ENCODE peak calls at places on chromosomes 5 and 9, in six cellular contexts. Y is HCT116, X is Peyer's patch, F is PC-3, J is psoas muscle, V is GM23338. O is an unnamed sample.

GRCh38 chr9:4985376-4986266 is 549 bp downstream of the JAK2 start:
- DNase-seq in Y (peak; percentile 4), X (peak; percentile 72), F (peak; percentile 49), J (peak; percentile 60), V (peak; percentile 67), O (peak; percentile 37)

GRCh38 chr5:108730617-108731340 is 16.9 kb upstream of the FER start:
- DNase-seq in Y (no peak), X (no peak), F (no peak), J (no peak), V (no peak), O (no peak)

GRCh38 chr9:6896562-6896961 is 138.8 kb downstream of the KDM4C start:
- DNase-seq in Y (no peak), X (no peak), F (peak; percentile 39), J (no peak), V (no peak), O (no peak)

GRCh38 chr9:79129865-79130480 is 441.8 kb upstream of the TLE4 start:
- DNase-seq in Y (peak; percentile 7), X (no peak), F (peak; percentile 66), J (peak; percentile 57), V (peak; percentile 48), O (peak; percentile 57)

GRCh38 chr5:124692324-124692723 is 54.1 kb downstream of the ZNF608 start:
- DNase-seq in Y (no peak), X (no peak), F (no peak), J (no peak), V (no peak), O (no peak)

GRCh38 chr9:91001146-91001611 is 199.6 kb downstream of the SYK start:
- DNase-seq in Y (peak; percentile 85), X (no peak), F (peak; percentile 91), J (no peak), V (no peak), O (peak; percentile 24)

GRCh38 chr9:132214027-132214622 is 52.3 kb downstream of the NTNG2 start:
- DNase-seq in Y (peak; percentile 22), X (no peak), F (peak; percentile 70), J (peak; percentile 85), V (peak; percentile 85), O (peak; percentile 86)

GRCh38 chr5:501833-502184 is 22.4 kb downstream of the SLC9A3 start:
- DNase-seq in Y (no peak), X (no peak), F (no peak), J (no peak), V (no peak), O (no peak)

GRCh38 chr5:61409568-61409967 is 77.5 kb downstream of the ZSWIM6 start:
- DNase-seq in Y (peak; percentile 79), X (no peak), F (peak; percentile 87), J (no peak), V (no peak), O (peak; percentile 51)

GRCh38 chr9:111482656-111483418 is 1.3 kb downstream of the ECPAS start:
- DNase-seq in Y (no peak), X (peak; percentile 85), F (peak; percentile 41), J (peak; percentile 91), V (peak; percentile 80), O (peak; percentile 90)

GRCh38 chr9:36276840-36277239 is 18.6 kb upstream of the GNE start:
- DNase-seq in Y (no peak), X (no peak), F (no peak), J (no peak), V (peak; percentile 20), O (peak; percentile 93)

GRCh38 chr9:130362691-130363090 is 82.1 kb upstream of the ASS1 start:
- DNase-seq in Y (no peak), X (no peak), F (no peak), J (no peak), V (no peak), O (no peak)

GRCh38 chr5:68528877-68529276 is 313.3 kb downstream of the PIK3R1 start:
- DNase-seq in Y (no peak), X (no peak), F (no peak), J (no peak), V (no peak), O (no peak)

GRCh38 chr9:118563677-118564076 is 805.6 kb downstream of the BRINP1 start:
- DNase-seq in Y (no peak), X (no peak), F (no peak), J (no peak), V (no peak), O (no peak)

GRCh38 chr9:116437411-116438370 is 249.4 kb upstream of the TRIM32 start:
- DNase-seq in Y (no peak), X (no peak), F (no peak), J (no peak), V (no peak), O (no peak)

GRCh38 chr9:134768332-134769083 is 112.1 kb upstream of the FCN2 start:
- DNase-seq in Y (no peak), X (no peak), F (no peak), J (peak; percentile 82), V (no peak), O (no peak)

GRCh38 chr5:59007460-59008063 is 424.7 kb downstream of the RAB3C start:
- DNase-seq in Y (peak; percentile 10), X (no peak), F (peak; percentile 55), J (no peak), V (peak; percentile 64), O (no peak)

GRCh38 chr9:111195779-111196178 is 134.2 kb downstream of the OR2K2 start:
- DNase-seq in Y (no peak), X (no peak), F (no peak), J (no peak), V (no peak), O (no peak)

GRCh38 chr9:107213561-107214028 is 69.5 kb upstream of the RAD23B start:
- DNase-seq in Y (peak; percentile 96), X (no peak), F (peak; percentile 70), J (no peak), V (no peak), O (peak; percentile 14)

GRCh38 chr5:89601880-89602279 is 718.9 kb upstream of the MEF2C start:
- DNase-seq in Y (no peak), X (no peak), F (no peak), J (no peak), V (no peak), O (no peak)

GRCh38 chr9:76603448-76603895 is 144.5 kb downstream of the GCNT1 start:
- DNase-seq in Y (no peak), X (no peak), F (no peak), J (no peak), V (no peak), O (no peak)

GRCh38 chr5:172932313-172933017 is 26.8 kb upstream of the RPL26L1 start:
- DNase-seq in Y (peak; percentile 10), X (peak; percentile 85), F (peak; percentile 70), J (peak; percentile 89), V (peak; percentile 79), O (peak; percentile 54)

GRCh38 chr5:40906351-40906751 is 2.9 kb upstream of the C7 start:
- DNase-seq in Y (no peak), X (no peak), F (peak; percentile 78), J (no peak), V (no peak), O (peak; percentile 53)

GRCh38 chr5:37869221-37869620 is 29.4 kb upstream of the GDNF start:
- DNase-seq in Y (no peak), X (no peak), F (no peak), J (no peak), V (no peak), O (no peak)

GRCh38 chr5:157225463-157226422 is 40.2 kb upstream of the CYFIP2 start:
- DNase-seq in Y (no peak), X (no peak), F (no peak), J (no peak), V (no peak), O (no peak)

GRCh38 chr5:119393746-119394145 is 37.9 kb downstream of the TNFAIP8 start:
- DNase-seq in Y (no peak), X (no peak), F (peak; percentile 51), J (no peak), V (no peak), O (no peak)

GRCh38 chr5:181114844-181115778 is 15.9 kb downstream of the OR2V1 start:
- DNase-seq in Y (no peak), X (no peak), F (peak; percentile 82), J (no peak), V (peak; percentile 68), O (no peak)

GRCh38 chr9:97601228-97601898 is 31.8 kb downstream of the TSTD2 start:
- DNase-seq in Y (no peak), X (no peak), F (no peak), J (peak; percentile 84), V (no peak), O (no peak)
- H3K27ac ChIP-seq in Y (no peak overlapping the region), X (no peak overlapping the region), F (no peak overlapping the region), J (peak overlapping the region; percentile 89), V (no peak overlapping the region), O (no peak overlapping the region)

GRCh38 chr9:113464672-113465271 is 1.2 kb downstream of the RGS3 start:
- DNase-seq in Y (no peak), X (no peak), F (no peak), J (no peak), V (no peak), O (no peak)

GRCh38 chr9:113461943-113462342 is 1.6 kb upstream of the RGS3 start:
- DNase-seq in Y (no peak), X (no peak), F (no peak), J (no peak), V (no peak), O (no peak)

GRCh38 chr9:113462781-113463286 is 693 bp upstream of the RGS3 start:
- DNase-seq in Y (no peak), X (no peak), F (no peak), J (no peak), V (no peak), O (no peak)

GRCh38 chr9:113464286-113464660 is 746 bp downstream of the RGS3 start:
- DNase-seq in Y (no peak), X (no peak), F (no peak), J (no peak), V (no peak), O (no peak)

GRCh38 chr9:113463418-113464285 is at the start of gene RGS3:
- DNase-seq in Y (peak; percentile 42), X (peak; percentile 85), F (peak; percentile 79), J (peak; percentile 77), V (peak; percentile 96), O (no peak)
- H3K27ac ChIP-seq in Y (peak within 1 kb of the TSS; percentile 66), X (no peak within 1 kb of the TSS), F (no peak within 1 kb of the TSS), J (peak within 1 kb of the TSS; percentile 81), V (no peak within 1 kb of the TSS), O (no peak within 1 kb of the TSS)

DNA sequence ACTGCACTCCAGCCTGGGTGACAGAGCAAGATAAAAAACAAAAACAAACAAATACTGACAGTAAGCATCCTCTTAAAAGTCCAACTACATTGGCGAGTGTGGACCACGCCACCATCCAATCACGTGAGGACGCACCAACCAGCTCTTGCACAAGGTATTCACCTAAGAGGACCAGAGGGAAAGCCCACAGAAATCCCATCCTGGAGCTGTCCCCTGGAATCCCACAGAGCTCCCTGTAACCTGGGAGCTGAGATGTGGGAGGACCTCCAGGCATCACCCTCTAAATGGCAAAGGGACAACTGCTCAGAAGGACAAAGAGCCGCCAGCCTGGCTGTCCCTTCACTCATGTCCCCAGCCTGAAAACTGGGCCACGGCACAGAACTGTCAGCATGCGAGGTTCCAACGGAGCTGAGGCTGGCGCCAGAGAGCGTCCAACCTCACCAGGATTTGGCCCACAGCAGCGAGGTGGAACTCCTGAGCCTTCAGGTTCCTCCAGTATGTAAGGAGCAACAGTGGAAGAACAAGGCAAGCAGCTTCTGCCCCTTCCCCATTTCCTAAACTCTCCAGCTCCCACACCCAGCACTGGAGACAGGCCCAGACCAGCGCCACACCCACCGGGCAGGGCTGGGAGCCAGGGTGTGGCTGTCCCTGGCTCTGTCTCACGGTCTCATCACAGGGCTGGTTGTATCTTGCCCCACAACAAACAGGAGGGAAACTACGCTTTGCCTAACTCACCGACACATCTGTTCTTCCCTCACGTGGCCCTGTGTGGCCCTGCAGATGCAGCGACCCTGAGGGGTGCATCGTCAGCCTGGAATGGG is 15.2 kb downstream of the IPPK start:
- DNase-seq in Y (no peak), X (no peak), F (peak; percentile 22), J (no peak), V (no peak), O (no peak)
- H3K27ac ChIP-seq in Y (no peak overlapping the region), X (no peak overlapping the region), F (no peak overlapping the region), J (no peak overlapping the region), V (no peak overlapping the region), O (no peak overlapping the region)

GRCh38 chr9:128512820-128513219 is 8.3 kb downstream of the GLE1 start:
- DNase-seq in Y (no peak), X (no peak), F (no peak), J (no peak), V (no peak), O (no peak)
- H3K27ac ChIP-seq in Y (no peak overlapping the region), X (no peak overlapping the region), F (no peak overlapping the region), J (no peak overlapping the region), V (no peak overlapping the region), O (no peak overlapping the region)